ENCODE peak calls at places on chromosomes 13 and 19, in six cellular contexts. J is GM13977; G is fibroblast of mammary gland; T is foreskin fibroblast; C is CD4-positive, alpha-beta T cell; Y is brain microvascular endothelial cell. L is an unnamed sample.
A peak's percentile ranks its signal among the peaks of the same experiment; 100 is the strongest.

GRCh38 chr13:80340643-80341097 is 256 bp downstream of the SPRY2 start:
- DNase-seq in T (no peak), C (no peak), G (peak; percentile 61), Y (peak; percentile 41), J (no peak), L (peak; percentile 61)

GRCh38 chr13:34578471-34578870 is 363.6 kb upstream of the NBEA start:
- DNase-seq in C (no peak), G (peak; percentile 4), T (peak; percentile 6), J (no peak), Y (no peak), L (peak; percentile 8)

GRCh38 chr19:47141695-47142094 is 11.1 kb downstream of the SAE1 start:
- DNase-seq in J (no peak), G (no peak), T (no peak), Y (no peak), C (no peak), L (no peak)

GRCh38 chr13:22468055-22468454 is 712.7 kb upstream of the SGCG start:
- DNase-seq in C (no peak), G (no peak), T (no peak), Y (no peak), J (no peak), L (no peak)

GRCh38 chr19:53971608-53972007 is 8.9 kb downstream of the CACNG8 start:
- DNase-seq in G (no peak), Y (no peak), T (no peak), J (no peak), C (no peak), L (no peak)

GRCh38 chr19:11581740-11582139 is 4.3 kb upstream of the ACP5 start:
- DNase-seq in C (peak; percentile 16), T (peak; percentile 40), G (peak; percentile 44), Y (peak; percentile 10), J (peak; percentile 82), L (no peak)

GRCh38 chr19:18306903-18307681 is 15.8 kb downstream of the LSM4 start:
- DNase-seq in J (no peak), C (peak; percentile 34), G (no peak), Y (no peak), T (no peak), L (no peak)

GRCh38 chr13:98326274-98326673 is 149.2 kb upstream of the RNF113B start:
- DNase-seq in G (no peak), T (no peak), J (no peak), Y (no peak), C (no peak), L (no peak)

GRCh38 chr19:6571167-6571566 is 19.8 kb downstream of the CD70 start:
- DNase-seq in Y (no peak), T (no peak), C (no peak), G (no peak), J (no peak), L (no peak)

GRCh38 chr13:80074811-80075210 is 266.1 kb downstream of the SPRY2 start:
- DNase-seq in G (no peak), Y (no peak), J (no peak), C (no peak), T (no peak), L (no peak)

GRCh38 chr13:57925250-57925649 is 293.7 kb downstream of the PCDH17 start:
- DNase-seq in C (no peak), Y (no peak), T (no peak), G (no peak), J (no peak), L (no peak)

GRCh38 chr13:58247080-58247479 is 615.5 kb downstream of the PCDH17 start:
- DNase-seq in Y (no peak), T (no peak), C (no peak), G (no peak), J (no peak), L (no peak)

GRCh38 chr19:7507884-7508283 is 8.0 kb upstream of the ZNF358 start:
- DNase-seq in T (peak; percentile 94), G (peak; percentile 91), J (no peak), C (no peak), Y (peak; percentile 92), L (peak; percentile 87)

GRCh38 chr13:65638572-65639168 is 1591.5 kb downstream of the PCDH9 start:
- DNase-seq in Y (peak; percentile 42), G (peak; percentile 65), T (peak; percentile 57), C (no peak), J (peak; percentile 4), L (peak; percentile 45)

GRCh38 chr19:19489804-19490204 is 25.5 kb downstream of the TSSK6 start:
- DNase-seq in J (no peak), Y (no peak), G (no peak), T (peak; percentile 11), C (no peak), L (no peak)

DNA sequence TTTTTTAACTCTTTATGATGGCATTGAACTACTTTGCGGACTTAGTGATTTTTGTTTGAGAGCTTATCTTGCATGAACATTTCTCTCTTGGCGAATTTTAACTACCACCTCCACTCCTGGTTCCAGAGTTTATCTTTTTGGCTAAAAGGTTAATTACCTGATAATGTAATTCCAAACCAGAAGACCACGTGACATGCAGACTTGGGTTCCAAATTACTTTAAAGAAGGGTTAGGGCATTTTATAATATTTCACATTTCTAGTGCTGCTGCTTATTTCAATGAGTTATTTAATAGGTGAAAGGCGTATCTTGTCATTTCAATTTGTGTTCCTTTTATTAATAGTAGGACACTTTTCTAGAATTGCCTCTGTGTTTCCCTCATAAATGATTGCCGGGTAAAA is 52.0 kb downstream of the TDRD12 start:
- DNase-seq in T (no peak), Y (no peak), G (no peak), J (no peak), C (no peak), L (no peak)
- TF ChIP-seq CTCF in T (no peak), Y (no peak), G (no peak), J (no peak), C (no peak), L (no peak)

GRCh38 chr13:52348081-52348480 is 57.9 kb downstream of the THSD1 start:
- DNase-seq in G (peak; percentile 94), J (no peak), T (peak; percentile 85), C (no peak), Y (peak; percentile 82), L (peak; percentile 71)
- TF ChIP-seq CTCF in G (no peak), J (no peak), T (no peak), C (no peak), Y (no peak), L (no peak)

DNA sequence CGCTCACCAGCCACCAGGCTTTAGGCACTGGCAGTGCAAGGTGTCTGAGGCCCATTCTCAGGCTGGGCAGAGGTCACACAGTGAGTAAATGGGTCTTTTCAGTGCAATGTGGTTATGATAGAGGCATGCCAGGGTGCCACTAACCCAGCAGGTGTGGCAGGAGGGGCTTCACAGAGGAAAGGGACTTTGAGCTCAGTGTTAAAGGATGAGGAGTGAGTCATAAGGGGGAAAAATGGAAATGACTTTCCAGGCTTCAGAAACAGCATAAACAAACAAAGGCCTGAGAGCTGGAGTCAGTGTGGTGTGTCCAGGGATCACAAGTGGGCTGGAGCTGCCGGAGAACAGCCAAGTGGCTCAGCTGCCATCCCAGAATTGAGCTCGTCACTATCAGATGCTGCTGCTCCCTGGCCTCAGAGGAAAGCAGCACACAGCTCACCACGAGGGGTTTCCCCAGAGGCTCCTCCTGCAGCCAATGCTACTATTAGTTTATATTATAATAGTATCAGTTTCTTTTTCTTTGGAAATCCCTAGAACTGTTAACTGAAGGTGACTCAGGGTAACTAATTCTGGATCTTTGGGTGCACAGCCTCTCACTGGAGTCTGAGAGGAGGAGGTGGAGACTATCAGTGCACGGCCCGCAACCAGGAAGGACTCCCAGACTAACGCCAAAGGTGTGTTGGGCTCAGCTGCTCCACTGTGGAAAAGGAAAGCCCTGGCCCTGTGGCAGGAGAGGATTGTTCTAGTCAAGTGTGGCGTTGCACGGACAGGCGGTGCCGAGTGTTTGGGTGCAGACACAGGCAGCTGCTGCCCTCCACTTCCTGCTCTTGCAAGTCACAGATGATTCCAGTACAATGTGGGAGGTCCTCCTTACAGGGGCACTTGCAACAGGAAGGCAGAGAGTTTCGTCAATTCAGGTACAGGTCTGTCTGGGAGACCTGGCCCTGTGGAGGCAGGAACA is 39.5 kb downstream of the DHRS12 start:
- DNase-seq in Y (peak; percentile 78), J (peak; percentile 77), G (peak; percentile 92), T (peak; percentile 88), C (peak; percentile 25), L (peak; percentile 74)
- TF ChIP-seq CTCF in Y (no peak), J (no peak), G (peak; percentile 2), T (no peak), C (no peak), L (no peak)

DNA sequence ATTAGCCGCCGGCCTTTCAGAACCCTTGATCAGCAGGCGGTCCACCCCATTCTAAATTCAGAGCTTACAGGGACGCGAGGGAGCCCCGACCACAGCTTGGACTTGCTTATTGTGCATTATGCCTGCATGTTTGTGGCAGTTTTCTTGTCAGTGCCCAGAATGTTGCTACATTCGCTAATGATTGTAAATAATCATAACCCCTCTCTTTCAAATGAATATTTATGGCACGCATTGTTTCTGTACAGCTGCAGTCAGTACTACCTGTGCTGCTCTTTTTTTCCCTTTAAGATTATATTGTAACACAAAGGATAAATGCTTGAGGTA is 321 bp upstream of the VPS36 start:
- DNase-seq in T (no peak), Y (no peak), G (no peak), C (no peak), J (no peak), L (no peak)
- TF ChIP-seq CTCF in T (no peak), Y (no peak), G (no peak), C (peak; percentile 57), J (no peak), L (peak; percentile 68)

GRCh38 chr19:2457394-2458037 is 757 bp upstream of the LMNB2 start:
- DNase-seq in T (no peak), C (no peak), J (no peak), G (no peak), Y (no peak), L (no peak)

GRCh38 chr19:2458054-2458453 is 1.3 kb upstream of the LMNB2 start:
- DNase-seq in G (no peak), C (no peak), T (no peak), Y (no peak), J (no peak), L (no peak)

GRCh38 chr19:2455481-2456300 is 1.1 kb downstream of the LMNB2 start:
- DNase-seq in J (peak; percentile 92), C (no peak), G (no peak), T (peak; percentile 66), Y (no peak), L (no peak)

GRCh38 chr19:2454962-2455409 is 1.8 kb downstream of the LMNB2 start:
- DNase-seq in Y (no peak), J (no peak), T (no peak), G (no peak), C (no peak), L (no peak)

GRCh38 chr19:2456301-2456570 is 523 bp downstream of the LMNB2 start:
- DNase-seq in Y (no peak), C (no peak), G (no peak), J (no peak), T (no peak), L (no peak)
- TF ChIP-seq CTCF in Y (no peak), C (no peak), G (no peak), J (no peak), T (no peak), L (no peak)

GRCh38 chr13:74485757-74486156 is 351.6 kb upstream of the KLF12 start:
- DNase-seq in C (no peak), G (no peak), J (no peak), T (no peak), Y (no peak), L (no peak)
- TF ChIP-seq CTCF in C (no peak), G (no peak), J (no peak), T (no peak), Y (no peak), L (no peak)